ENCODE peak calls at places on chromosomes 7 and 10, in seven cellular contexts. Y, L, U, B, P, F and O are unnamed samples.
A peak's percentile ranks its signal among the peaks of the same experiment; 100 is the strongest.

GRCh38 chr7:42972703-42973500 is 40.7 kb downstream of the MRPL32 start:
- DNase-seq in F (no peak), P (no peak), Y (peak; percentile 98), B (peak; percentile 95), L (peak; percentile 95), U (no peak), O (peak; percentile 13)

GRCh38 chr7:101486056-101486763 is 123.5 kb downstream of the COL26A1 start:
- DNase-seq in L (peak; percentile 72), P (no peak), Y (peak; percentile 35), U (no peak), B (peak; percentile 31), F (peak; percentile 21), O (no peak)

GRCh38 chr7:133790911-133791310 is 336.2 kb upstream of the LRGUK start:
- DNase-seq in U (no peak), Y (no peak), F (no peak), P (no peak), L (no peak), B (no peak), O (no peak)

GRCh38 chr7:120925392-120925791 is 25.2 kb upstream of the ING3 start:
- DNase-seq in F (no peak), L (no peak), P (no peak), Y (no peak), B (no peak), U (no peak), O (no peak)

GRCh38 chr10:119313024-119313423 is 105.7 kb downstream of the GRK5 start:
- DNase-seq in B (no peak), P (no peak), F (no peak), Y (no peak), L (no peak), U (no peak), O (no peak)

GRCh38 chr10:119409385-119409784 is 133.1 kb downstream of the RGS10 start:
- DNase-seq in L (no peak), Y (no peak), F (no peak), B (no peak), U (no peak), P (no peak), O (no peak)

GRCh38 chr10:49594594-49594993 is 15.5 kb upstream of the SLC18A3 start:
- DNase-seq in F (peak; percentile 70), Y (peak; percentile 86), U (peak; percentile 37), B (peak; percentile 75), L (peak; percentile 88), P (no peak), O (no peak)

GRCh38 chr10:93126484-93127052 is 52.9 kb downstream of the CYP26A1 start:
- DNase-seq in Y (no peak), B (no peak), U (peak; percentile 39), L (no peak), P (no peak), F (no peak), O (no peak)

GRCh38 chr7:22589641-22590141 is 89.7 kb upstream of the STEAP1B start:
- DNase-seq in P (no peak), B (no peak), U (no peak), Y (no peak), L (peak; percentile 72), F (no peak), O (peak; percentile 49)

GRCh38 chr7:99386584-99387238 is 12.2 kb downstream of the ARPC1B start:
- DNase-seq in F (peak; percentile 43), L (peak; percentile 22), U (no peak), P (peak; percentile 36), B (peak; percentile 67), Y (peak; percentile 59), O (no peak)

GRCh38 chr10:114917927-114918672 is 19.9 kb upstream of the TRUB1 start:
- DNase-seq in P (no peak), L (no peak), U (no peak), Y (no peak), F (no peak), B (no peak), O (no peak)

GRCh38 chr10:100747826-100748231 is 2.4 kb downstream of the PAX2 start:
- DNase-seq in B (no peak), P (no peak), F (no peak), L (peak; percentile 26), Y (no peak), U (no peak), O (no peak)

GRCh38 chr10:100745882-100746412 is 565 bp downstream of the PAX2 start:
- DNase-seq in U (no peak), Y (no peak), B (no peak), P (no peak), F (no peak), L (no peak), O (no peak)

GRCh38 chr10:100744980-100745881 is at the start of gene PAX2:
- DNase-seq in Y (no peak), B (peak; percentile 52), L (peak; percentile 13), P (no peak), U (peak; percentile 42), F (no peak), O (no peak)

GRCh38 chr10:100747061-100747825 is 1.9 kb downstream of the PAX2 start:
- DNase-seq in U (no peak), F (no peak), P (no peak), B (no peak), Y (no peak), L (no peak), O (no peak)

DNA sequence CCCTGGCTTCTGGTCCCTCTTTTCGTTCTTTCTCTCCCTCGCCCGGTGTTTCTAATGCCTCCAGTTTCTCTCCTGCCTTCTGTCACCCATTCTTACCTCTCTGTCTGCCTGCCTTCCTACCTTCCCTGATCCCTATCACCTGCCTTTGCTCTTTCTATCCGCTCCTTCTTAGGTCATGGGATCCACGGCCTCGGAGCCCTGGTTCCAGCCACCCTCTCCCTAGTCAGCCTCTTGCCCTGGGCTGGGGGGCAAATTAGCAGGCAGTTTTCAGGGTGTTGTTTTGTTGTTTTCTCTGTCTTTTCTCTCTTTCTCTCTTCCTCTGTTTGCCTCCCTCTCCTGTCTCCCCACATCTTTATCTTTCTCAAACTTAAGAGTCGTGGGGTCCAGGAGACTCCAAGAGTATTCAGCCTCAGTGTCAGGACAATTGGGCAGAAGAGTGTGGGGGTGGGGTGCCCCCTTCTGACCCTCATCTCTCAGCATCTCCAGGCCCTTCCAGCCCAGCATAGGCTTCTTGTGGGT is 1.1 kb downstream of the PAX2 start:
- DNase-seq in U (no peak), Y (no peak), L (no peak), F (no peak), P (no peak), B (no peak), O (no peak)
- H3K4me1 ChIP-seq in U (peaks cover 8% of the 10 kb centered on the region), Y (no peaks in the 10 kb centered on the region), L (no peaks in the 10 kb centered on the region), F (no peaks in the 10 kb centered on the region), P (peaks cover 4% of the 10 kb centered on the region), B (peaks cover 26% of the 10 kb centered on the region), O (peaks cover 66% of the 10 kb centered on the region)

DNA sequence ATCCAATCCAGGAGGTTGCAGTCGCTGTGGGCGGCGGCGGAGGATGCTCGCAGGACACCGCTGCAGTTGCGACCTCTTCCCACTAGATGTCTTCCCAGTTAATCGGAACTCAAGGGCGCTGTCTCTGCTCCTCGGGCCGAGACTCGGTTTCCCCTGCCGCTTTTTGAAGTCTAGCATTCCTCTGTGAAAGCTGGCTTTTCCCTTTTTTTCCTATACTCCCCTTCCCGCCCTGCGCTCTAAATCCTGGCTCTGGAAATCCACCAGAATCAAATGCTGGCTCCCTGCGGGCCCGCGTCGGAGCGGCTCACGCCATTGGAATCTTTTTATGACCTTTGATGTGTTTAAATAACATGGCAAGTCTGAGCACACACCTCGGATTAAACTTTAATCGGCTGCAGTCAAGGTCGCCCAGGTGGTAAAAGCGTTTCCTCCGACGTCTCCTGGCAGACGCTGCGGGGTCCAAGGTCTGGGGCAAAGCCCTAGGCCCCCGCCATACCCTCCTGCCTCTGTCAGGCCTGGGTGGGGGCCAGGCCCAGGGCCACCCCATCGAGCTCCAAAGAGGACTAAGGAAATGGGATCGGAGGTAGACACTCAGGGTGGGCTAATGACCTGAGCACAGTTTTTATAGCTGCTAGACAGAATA is 10.7 kb upstream of the HOXA13 start:
- DNase-seq in F (peak; percentile 69), U (no peak), B (peak; percentile 35), Y (peak; percentile 65), P (no peak), L (peak; percentile 78), O (no peak)
- H3K27me3 ChIP-seq in F (peaks cover 95% of the 10 kb centered on the region), U (no peaks in the 10 kb centered on the region), B (peaks cover 68% of the 10 kb centered on the region), Y (peaks cover 12% of the 10 kb centered on the region), P (peaks cover 64% of the 10 kb centered on the region), L (peaks cover 71% of the 10 kb centered on the region), O (peaks cover 12% of the 10 kb centered on the region)

GRCh38 chr10:57338823-57339558 is 928.7 kb downstream of the IPMK start:
- DNase-seq in F (peak; percentile 29), B (peak; percentile 55), Y (peak; percentile 60), L (peak; percentile 80), U (no peak), P (no peak), O (no peak)

GRCh38 chr10:57333880-57334279 is 933.8 kb downstream of the IPMK start:
- DNase-seq in L (no peak), Y (peak; percentile 4), U (no peak), P (no peak), F (no peak), B (no peak), O (no peak)

GRCh38 chr10:57341294-57341693 is 926.4 kb downstream of the IPMK start:
- DNase-seq in L (no peak), P (no peak), U (no peak), F (no peak), B (no peak), Y (no peak), O (no peak)

GRCh38 chr10:57336339-57336738 is 931.4 kb downstream of the IPMK start:
- DNase-seq in F (no peak), L (no peak), P (no peak), Y (no peak), B (no peak), U (no peak), O (no peak)

GRCh38 chr10:57336865-57337264 is 930.8 kb downstream of the IPMK start:
- DNase-seq in P (no peak), Y (no peak), B (no peak), F (no peak), U (no peak), L (no peak), O (no peak)
- H3K4me1 ChIP-seq in P (no peaks in the 10 kb centered on the region), Y (no peaks in the 10 kb centered on the region), B (no peaks in the 10 kb centered on the region), F (no peaks in the 10 kb centered on the region), U (no peaks in the 10 kb centered on the region), L (no peaks in the 10 kb centered on the region), O (no peaks in the 10 kb centered on the region)

GRCh38 chr7:27248911-27249723 is 6.5 kb downstream of the EVX1 start:
- DNase-seq in P (no peak), U (no peak), Y (peak; percentile 87), B (no peak), L (no peak), F (no peak), O (no peak)

GRCh38 chr7:27249724-27250636 is 7.4 kb downstream of the EVX1 start:
- DNase-seq in F (no peak), Y (no peak), L (no peak), B (no peak), U (no peak), P (no peak), O (no peak)

GRCh38 chr7:27252935-27253333 is 10.3 kb downstream of the EVX1 start:
- DNase-seq in F (no peak), B (no peak), Y (no peak), U (no peak), P (no peak), L (no peak), O (no peak)

GRCh38 chr7:27251136-27251512 is 8.5 kb downstream of the EVX1 start:
- DNase-seq in Y (no peak), P (no peak), U (no peak), B (no peak), L (no peak), F (no peak), O (no peak)

GRCh38 chr7:27251513-27252306 is 9.1 kb downstream of the EVX1 start:
- DNase-seq in U (no peak), F (no peak), P (no peak), Y (no peak), B (no peak), L (no peak), O (no peak)
- H3K27me3 ChIP-seq in U (no peaks in the 10 kb centered on the region), F (peaks cover 87% of the 10 kb centered on the region), P (peaks cover 16% of the 10 kb centered on the region), Y (peaks cover 67% of the 10 kb centered on the region), B (peaks cover 83% of the 10 kb centered on the region), L (peaks cover 62% of the 10 kb centered on the region), O (peaks cover 20% of the 10 kb centered on the region)